ENCODE peak calls at places on chromosome 7, in four cellular contexts. M is hepatocyte, I is sigmoid colon, S is neuronal stem cell. L is an unnamed sample.
A peak's percentile ranks its signal among the peaks of the same experiment; 100 is the strongest.

GRCh38 chr7:11592699-11593098 is 239.3 kb downstream of the THSD7A start:
- DNase-seq in S (no peak), M (no peak), I (no peak), L (no peak)

GRCh38 chr7:78605131-78605530 is 806.6 kb downstream of the PHTF2 start:
- DNase-seq in M (no peak), I (no peak), S (no peak), L (no peak)

GRCh38 chr7:70042533-70042932 is 444.3 kb downstream of the AUTS2 start:
- DNase-seq in M (peak; percentile 44), I (no peak), S (no peak), L (no peak)

GRCh38 chr7:94394399-94395140 is at the start of gene COL1A2:
- DNase-seq in S (peak; percentile 63), I (peak; percentile 92), M (peak; percentile 91), L (peak; percentile 53)

GRCh38 chr7:6637544-6638229 is 569 bp downstream of the ZNF316 start:
- DNase-seq in I (no peak), M (peak; percentile 66), S (no peak), L (no peak)

GRCh38 chr7:41046221-41046761 is 656.6 kb downstream of the INHBA start:
- DNase-seq in S (no peak), M (no peak), I (no peak), L (no peak)

GRCh38 chr7:28316489-28316888 is 95.8 kb upstream of the CREB5 start:
- DNase-seq in S (no peak), M (no peak), I (no peak), L (no peak)

GRCh38 chr7:87875151-87876039 is 765 bp downstream of the SLC25A40 start:
- DNase-seq in M (no peak), S (no peak), I (peak; percentile 63), L (no peak)

GRCh38 chr7:23373151-23374004 is 74.2 kb downstream of the MALSU1 start:
- DNase-seq in S (no peak), M (no peak), I (no peak), L (no peak)

GRCh38 chr7:120583835-120584586 is 273.9 kb downstream of the TSPAN12 start:
- DNase-seq in M (no peak), I (no peak), S (no peak), L (no peak)

GRCh38 chr7:71454981-71455380 is 323.0 kb downstream of the GALNT17 start:
- DNase-seq in I (no peak), S (no peak), M (no peak), L (no peak)

GRCh38 chr7:73585196-73585595 is 6.8 kb upstream of the TBL2 start:
- DNase-seq in I (no peak), M (no peak), S (no peak), L (no peak)

GRCh38 chr7:51019231-51019844 is 236.6 kb upstream of the GRB10 start:
- DNase-seq in S (no peak), M (no peak), I (no peak), L (no peak)

GRCh38 chr7:27156901-27157716 is 634 bp upstream of the HOXA7 start:
- DNase-seq in S (no peak), M (no peak), I (peak; percentile 74), L (peak; percentile 49)

GRCh38 chr7:94374231-94374630 is 20.5 kb upstream of the COL1A2 start:
- DNase-seq in S (no peak), M (peak; percentile 84), I (peak; percentile 94), L (no peak)

GRCh38 chr7:19749658-19750057 is 23.8 kb downstream of the TMEM196 start:
- DNase-seq in M (no peak), S (no peak), I (no peak), L (no peak)

GRCh38 chr7:101363734-101364374 is 1.2 kb downstream of the COL26A1 start:
- DNase-seq in S (peak; percentile 78), I (peak; percentile 73), M (peak; percentile 89), L (no peak)

GRCh38 chr7:114026486-114027089 is 107.8 kb upstream of the PPP1R3A start:
- DNase-seq in M (peak; percentile 87), I (no peak), S (peak; percentile 67), L (no peak)

GRCh38 chr7:44286182-44286617 is 39.2 kb downstream of the CAMK2B start:
- DNase-seq in M (no peak), S (no peak), I (peak; percentile 47), L (peak; percentile 49)

GRCh38 chr7:101390901-101391301 is 28.2 kb downstream of the COL26A1 start:
- DNase-seq in S (peak; percentile 76), I (no peak), M (peak; percentile 37), L (no peak)

GRCh38 chr7:16098058-16098457 is 323.3 kb downstream of the CRPPA start:
- DNase-seq in M (no peak), S (no peak), I (no peak), L (no peak)

GRCh38 chr7:142053988-142054387 is 57.5 kb upstream of the MGAM2 start:
- DNase-seq in S (no peak), I (no peak), M (no peak), L (no peak)

GRCh38 chr7:85104432-85105205 is 82.2 kb downstream of the SEMA3D start:
- DNase-seq in M (no peak), S (no peak), I (no peak), L (no peak)

GRCh38 chr7:155460926-155461613 is 3.1 kb downstream of the EN2 start:
- DNase-seq in I (no peak), S (no peak), M (no peak), L (peak; percentile 23)

GRCh38 chr7:2279873-2280272 is 34.4 kb downstream of the SNX8 start:
- DNase-seq in S (no peak), M (no peak), I (no peak), L (no peak)

DNA sequence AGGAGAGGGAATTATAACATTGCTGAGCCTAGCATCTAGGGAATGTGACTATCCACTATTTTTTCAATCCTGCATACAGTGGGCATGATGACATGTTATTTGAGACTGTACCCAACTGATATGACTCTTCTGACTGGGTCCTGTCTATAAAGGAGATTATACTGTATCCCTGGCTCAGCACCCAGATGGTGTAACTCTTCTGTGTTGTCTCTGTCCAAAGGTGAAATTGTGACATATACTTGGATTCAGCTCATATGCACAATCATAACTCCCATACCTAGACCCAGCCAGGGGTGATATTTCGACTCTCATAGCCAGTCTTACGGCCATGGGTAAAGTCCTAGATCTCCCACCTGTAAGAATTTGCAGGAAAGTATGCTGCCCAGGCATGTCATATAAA is 59.3 kb downstream of the ZNF736 start:
- DNase-seq in S (no peak), I (no peak), M (no peak), L (no peak)
- H3K9me3 ChIP-seq in S (peaks cover 54% of the 10 kb centered on the region), I (peaks cover 25% of the 10 kb centered on the region), M (no peaks in the 10 kb centered on the region), L (no peaks in the 10 kb centered on the region)

GRCh38 chr7:63008366-63008765 is 990.3 kb upstream of the ZNF722 start:
- DNase-seq in I (no peak), M (no peak), S (no peak), L (no peak)
- H3K9me3 ChIP-seq in I (peaks cover 2% of the 10 kb centered on the region), M (peaks cover 12% of the 10 kb centered on the region), S (peaks cover 13% of the 10 kb centered on the region), L (no peaks in the 10 kb centered on the region)

GRCh38 chr7:116490351-116490750 is 9.2 kb upstream of the CAV2 start:
- DNase-seq in M (no peak), I (no peak), S (no peak), L (no peak)
- H3K9me3 ChIP-seq in M (no peaks in the 10 kb centered on the region), I (no peaks in the 10 kb centered on the region), S (no peaks in the 10 kb centered on the region), L (no peaks in the 10 kb centered on the region)

GRCh38 chr7:64639267-64640001 is 26.5 kb upstream of the ZNF107 start:
- DNase-seq in I (no peak), S (no peak), M (no peak), L (no peak)

GRCh38 chr7:64642046-64642445 is 23.9 kb upstream of the ZNF107 start:
- DNase-seq in M (no peak), S (no peak), I (no peak), L (no peak)

GRCh38 chr7:64638822-64639221 is 27.1 kb upstream of the ZNF107 start:
- DNase-seq in I (no peak), S (no peak), M (no peak), L (no peak)

GRCh38 chr7:64642875-64643274 is 23.1 kb upstream of the ZNF107 start:
- DNase-seq in M (no peak), I (no peak), S (no peak), L (no peak)

GRCh38 chr7:64640504-64640903 is 25.4 kb upstream of the ZNF107 start:
- DNase-seq in S (no peak), I (no peak), M (no peak), L (no peak)
- H3K9me3 ChIP-seq in S (peaks cover 57% of the 10 kb centered on the region), I (no peaks in the 10 kb centered on the region), M (no peaks in the 10 kb centered on the region), L (no peaks in the 10 kb centered on the region)

DNA sequence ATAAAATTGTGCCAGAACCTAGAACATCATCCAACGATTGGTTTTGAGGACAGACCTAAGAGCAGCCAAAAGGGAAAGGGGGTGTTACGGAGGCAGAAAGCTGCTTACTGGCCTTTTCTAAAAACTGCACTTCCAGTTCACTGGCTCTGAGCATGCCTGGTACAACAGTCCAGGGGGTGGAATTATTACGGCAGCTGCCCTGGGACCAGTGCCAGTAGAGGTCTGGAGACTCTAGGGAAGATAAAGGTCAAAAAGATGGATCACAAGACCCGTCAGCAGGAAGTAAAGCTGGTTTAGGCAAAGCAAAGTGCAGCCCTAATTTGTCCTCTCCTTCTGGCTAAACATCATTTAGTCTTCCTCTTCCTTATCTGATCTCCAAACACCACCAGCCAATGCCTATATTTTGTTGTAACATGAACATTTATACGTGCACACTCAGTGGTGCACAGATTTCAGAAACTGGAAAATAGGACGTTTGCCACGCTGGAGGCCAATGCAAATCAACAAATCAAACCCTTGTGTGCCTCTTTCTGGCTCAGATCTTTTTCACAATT is 216.4 kb upstream of the DPP6 start:
- DNase-seq in S (no peak), M (no peak), I (peak; percentile 71), L (no peak)
- H3K9me3 ChIP-seq in S (no peaks in the 10 kb centered on the region), M (no peaks in the 10 kb centered on the region), I (no peaks in the 10 kb centered on the region), L (no peaks in the 10 kb centered on the region)

GRCh38 chr7:154343778-154344412 is 291.7 kb downstream of the DPP6 start:
- DNase-seq in I (no peak), S (no peak), M (no peak), L (no peak)

GRCh38 chr7:154350892-154351291 is 298.7 kb downstream of the DPP6 start:
- DNase-seq in M (no peak), I (no peak), S (no peak), L (no peak)

GRCh38 chr7:154345093-154345492 is 292.9 kb downstream of the DPP6 start:
- DNase-seq in S (no peak), M (no peak), I (no peak), L (no peak)

GRCh38 chr7:154342971-154343633 is 290.9 kb downstream of the DPP6 start:
- DNase-seq in M (no peak), S (no peak), I (no peak), L (no peak)

GRCh38 chr7:154347867-154348266 is 295.7 kb downstream of the DPP6 start:
- DNase-seq in M (no peak), I (no peak), S (no peak), L (no peak)
- H3K9me3 ChIP-seq in M (no peaks in the 10 kb centered on the region), I (no peaks in the 10 kb centered on the region), S (no peaks in the 10 kb centered on the region), L (no peaks in the 10 kb centered on the region)

GRCh38 chr7:14673202-14673601 is 229.3 kb downstream of the DGKB start:
- DNase-seq in S (no peak), I (no peak), M (no peak), L (no peak)
- H3K9me3 ChIP-seq in S (no peaks in the 10 kb centered on the region), I (no peaks in the 10 kb centered on the region), M (no peaks in the 10 kb centered on the region), L (no peaks in the 10 kb centered on the region)

L was measured in RWPE2.